ENCODE peak calls at places on chromosome 17, in five cellular contexts. C is stimulated activated CD4-positive, alpha-beta T cell treated with anti-CD3 and anti-CD28 coated beads, TNF-alpha, amount 100 ng/mL, for 24 hours; P is GM03348; L is activated naive CD8-positive, alpha-beta T cell treated with anti-CD3 and anti-CD28 coated beads, Interleukin-2, amount 50 U/mL, for 24 hours; E is GM04503. U is an unnamed sample.

GRCh38 chr17:16925461-16926060 is 46.4 kb downstream of the TNFRSF13B start:
- DNase-seq in C (no peak), P (no peak), L (no peak), E (no peak), U (no peak)

GRCh38 chr17:30148376-30148775 is 31.8 kb downstream of the NSRP1 start:
- DNase-seq in C (no peak), P (no peak), L (no peak), E (no peak), U (no peak)

GRCh38 chr17:3974138-3974687 is 10.0 kb upstream of the ATP2A3 start:
- DNase-seq in C (no peak), P (no peak), L (no peak), E (no peak), U (no peak)

GRCh38 chr17:72421128-72422092 is 300.6 kb downstream of the SOX9 start:
- DNase-seq in C (peak; percentile 2), P (peak; percentile 77), L (peak; percentile 34), E (peak; percentile 61), U (peak; percentile 100)

GRCh38 chr17:37848690-37849616 is 75.3 kb upstream of the TBC1D3K start:
- DNase-seq in C (no peak), P (peak; percentile 41), L (no peak), E (peak; percentile 54), U (peak; percentile 82)

GRCh38 chr17:29237476-29238132 is 9.1 kb upstream of the CRYBA1 start:
- DNase-seq in C (no peak), P (peak; percentile 56), L (no peak), E (no peak), U (peak; percentile 65)

GRCh38 chr17:76584427-76585047 is 1.1 kb downstream of the ST6GALNAC2 start:
- DNase-seq in C (no peak), P (no peak), L (no peak), E (no peak), U (no peak)

GRCh38 chr17:31467502-31468256 is 76.2 kb downstream of the RAB11FIP4 start:
- DNase-seq in C (no peak), P (no peak), L (no peak), E (no peak), U (no peak)

GRCh38 chr17:57663326-57664070 is 81.6 kb downstream of the CCDC182 start:
- DNase-seq in C (no peak), P (no peak), L (no peak), E (no peak), U (no peak)

GRCh38 chr17:2215616-2216364 is 87.8 kb downstream of the SMG6 start:
- DNase-seq in C (peak; percentile 30), P (peak; percentile 80), L (peak; percentile 61), E (peak; percentile 82), U (no peak)

GRCh38 chr17:68613739-68614298 is 12.7 kb upstream of the FAM20A start:
- DNase-seq in C (no peak), P (peak; percentile 65), L (peak; percentile 14), E (no peak), U (peak; percentile 16)

GRCh38 chr17:10737168-10737622 is 7.4 kb upstream of the TMEM220 start:
- DNase-seq in C (no peak), P (peak; percentile 85), L (peak; percentile 39), E (no peak), U (peak; percentile 52)

GRCh38 chr17:70407501-70407900 is 238.2 kb downstream of the KCNJ2 start:
- DNase-seq in C (no peak), P (no peak), L (no peak), E (no peak), U (no peak)

GRCh38 chr17:35089846-35090193 is 26.3 kb upstream of the RFFL start:
- DNase-seq in C (no peak), P (peak; percentile 39), L (peak; percentile 56), E (no peak), U (peak; percentile 91)

GRCh38 chr17:4545217-4545951 is 9.8 kb downstream of the MYBBP1A start:
- DNase-seq in C (no peak), P (no peak), L (no peak), E (no peak), U (no peak)

GRCh38 chr17:74742978-74743545 is 5.4 kb upstream of the NHERF1 start:
- DNase-seq in C (no peak), P (no peak), L (no peak), E (no peak), U (no peak)

GRCh38 chr17:12579245-12579644 is 86.4 kb upstream of the MYOCD start:
- DNase-seq in C (no peak), P (no peak), L (no peak), E (no peak), U (no peak)

GRCh38 chr17:17740627-17741237 is 59.5 kb downstream of the RAI1 start:
- DNase-seq in C (no peak), P (no peak), L (no peak), E (no peak), U (no peak)

GRCh38 chr17:56011406-56012131 is 141.7 kb upstream of the ANKFN1 start:
- DNase-seq in C (no peak), P (no peak), L (peak; percentile 8), E (no peak), U (no peak)

GRCh38 chr17:59494757-59495368 is 70.5 kb upstream of the DHX40 start:
- DNase-seq in C (no peak), P (no peak), L (no peak), E (no peak), U (no peak)

GRCh38 chr17:80761421-80761871 is 216.8 kb downstream of the RPTOR start:
- DNase-seq in C (peak; percentile 53), P (peak; percentile 73), L (peak; percentile 78), E (no peak), U (peak; percentile 52)

GRCh38 chr17:52181842-52182241 is 23.3 kb upstream of the CA10 start:
- DNase-seq in C (no peak), P (no peak), L (no peak), E (no peak), U (no peak)

GRCh38 chr17:57708401-57708800 is 36.7 kb downstream of the CCDC182 start:
- DNase-seq in C (no peak), P (no peak), L (no peak), E (no peak), U (no peak)

GRCh38 chr17:57662021-57662420 is 83.1 kb downstream of the CCDC182 start:
- DNase-seq in C (no peak), P (no peak), L (no peak), E (no peak), U (no peak)

GRCh38 chr17:70375406-70375805 is 206.1 kb downstream of the KCNJ2 start:
- DNase-seq in C (no peak), P (no peak), L (no peak), E (no peak), U (no peak)

GRCh38 chr17:62618647-62619412 is 8.6 kb upstream of the MRC2 start:
- DNase-seq in C (no peak), P (no peak), L (no peak), E (no peak), U (no peak)

GRCh38 chr17:57782051-57782490 is 37.0 kb upstream of the CCDC182 start:
- DNase-seq in C (no peak), P (no peak), L (no peak), E (no peak), U (no peak)